ENCODE peak calls at places on chromosomes 13 and 19, in ten cellular contexts. One of them, this sample, is unnamed.

GRCh38 chr13:59447031-59447430 is 716.7 kb downstream of the DIAPH3 start:
- DNase-seq in HCT116: no peak
- DNase-seq in astrocyte of the cerebellum: no peak
- DNase-seq in neural progenitor cell: no peak
- DNase-seq in esophagus muscularis mucosa: no peak
- DNase-seq in esophagus squamous epithelium: no peak
- DNase-seq in right lobe of liver: no peak
- DNase-seq in left lung: no peak
- DNase-seq in AG04450: no peak
- DNase-seq in heart right ventricle: no peak
- DNase-seq in this sample: no peak

GRCh38 chr13:112079696-112080095 is 12.7 kb downstream of the SOX1 start:
- DNase-seq in left lung: no peak
- DNase-seq in esophagus muscularis mucosa: no peak
- DNase-seq in HCT116: no peak
- DNase-seq in AG04450: no peak
- DNase-seq in right lobe of liver: no peak
- DNase-seq in neural progenitor cell: no peak
- DNase-seq in esophagus squamous epithelium: no peak
- DNase-seq in astrocyte of the cerebellum: no peak
- DNase-seq in heart right ventricle: no peak
- DNase-seq in this sample: no peak

GRCh38 chr19:17052439-17052838 is 22.8 kb downstream of the HAUS8 start:
- DNase-seq in right lobe of liver: no peak
- DNase-seq in HCT116: peak; percentile 22
- DNase-seq in left lung: peak; percentile 11
- DNase-seq in astrocyte of the cerebellum: no peak
- DNase-seq in AG04450: no peak
- DNase-seq in esophagus squamous epithelium: no peak
- DNase-seq in heart right ventricle: no peak
- DNase-seq in neural progenitor cell: peak; percentile 76
- DNase-seq in esophagus muscularis mucosa: no peak
- DNase-seq in this sample: peak; percentile 42

GRCh38 chr13:44238011-44238421 is 135.6 kb upstream of the SERP2 start:
- DNase-seq in astrocyte of the cerebellum: no peak
- DNase-seq in right lobe of liver: no peak
- DNase-seq in esophagus squamous epithelium: no peak
- DNase-seq in neural progenitor cell: no peak
- DNase-seq in left lung: no peak
- DNase-seq in AG04450: peak; percentile 52
- DNase-seq in esophagus muscularis mucosa: no peak
- DNase-seq in HCT116: no peak
- DNase-seq in heart right ventricle: no peak
- DNase-seq in this sample: peak; percentile 51

GRCh38 chr13:85419611-85420010 is 379.6 kb downstream of the SLITRK6 start:
- DNase-seq in esophagus squamous epithelium: no peak
- DNase-seq in heart right ventricle: no peak
- DNase-seq in right lobe of liver: no peak
- DNase-seq in esophagus muscularis mucosa: no peak
- DNase-seq in AG04450: no peak
- DNase-seq in neural progenitor cell: no peak
- DNase-seq in HCT116: no peak
- DNase-seq in astrocyte of the cerebellum: no peak
- DNase-seq in left lung: no peak
- DNase-seq in this sample: no peak

GRCh38 chr19:12838182-12838890 is at the start of gene MAST1:
- DNase-seq in neural progenitor cell: peak; percentile 91
- DNase-seq in left lung: peak; percentile 81
- DNase-seq in right lobe of liver: no peak
- DNase-seq in esophagus squamous epithelium: no peak
- DNase-seq in heart right ventricle: peak; percentile 25
- DNase-seq in esophagus muscularis mucosa: no peak
- DNase-seq in astrocyte of the cerebellum: no peak
- DNase-seq in AG04450: no peak
- DNase-seq in HCT116: no peak
- DNase-seq in this sample: no peak

GRCh38 chr13:111326981-111327642 is 6.7 kb downstream of the TEX29 start:
- DNase-seq in heart right ventricle: no peak
- DNase-seq in left lung: peak; percentile 71
- DNase-seq in HCT116: no peak
- DNase-seq in esophagus squamous epithelium: no peak
- DNase-seq in astrocyte of the cerebellum: no peak
- DNase-seq in neural progenitor cell: no peak
- DNase-seq in AG04450: no peak
- DNase-seq in esophagus muscularis mucosa: no peak
- DNase-seq in right lobe of liver: no peak
- DNase-seq in this sample: no peak

GRCh38 chr13:31846984-31847752 is 107.8 kb downstream of the RXFP2 start:
- DNase-seq in right lobe of liver: no peak
- DNase-seq in HCT116: no peak
- DNase-seq in AG04450: no peak
- DNase-seq in esophagus squamous epithelium: no peak
- DNase-seq in heart right ventricle: no peak
- DNase-seq in left lung: no peak
- DNase-seq in astrocyte of the cerebellum: no peak
- DNase-seq in esophagus muscularis mucosa: no peak
- DNase-seq in neural progenitor cell: peak; percentile 35
- DNase-seq in this sample: no peak

GRCh38 chr19:52670046-52670445 is 31.9 kb upstream of the ZNF83 start:
- DNase-seq in heart right ventricle: no peak
- DNase-seq in AG04450: no peak
- DNase-seq in neural progenitor cell: no peak
- DNase-seq in right lobe of liver: no peak
- DNase-seq in astrocyte of the cerebellum: no peak
- DNase-seq in HCT116: peak; percentile 75
- DNase-seq in left lung: no peak
- DNase-seq in esophagus squamous epithelium: no peak
- DNase-seq in esophagus muscularis mucosa: no peak
- DNase-seq in this sample: no peak

GRCh38 chr13:112879283-112879833 is 89.7 kb upstream of the MCF2L start:
- DNase-seq in astrocyte of the cerebellum: no peak
- DNase-seq in neural progenitor cell: no peak
- DNase-seq in heart right ventricle: peak; percentile 35
- DNase-seq in esophagus muscularis mucosa: no peak
- DNase-seq in esophagus squamous epithelium: no peak
- DNase-seq in HCT116: no peak
- DNase-seq in left lung: peak; percentile 64
- DNase-seq in AG04450: no peak
- DNase-seq in right lobe of liver: no peak
- DNase-seq in this sample: no peak

GRCh38 chr19:17909017-17909732 is 23.6 kb upstream of the CCDC124 start:
- DNase-seq in AG04450: no peak
- DNase-seq in esophagus muscularis mucosa: no peak
- DNase-seq in neural progenitor cell: peak; percentile 49
- DNase-seq in astrocyte of the cerebellum: no peak
- DNase-seq in left lung: no peak
- DNase-seq in HCT116: no peak
- DNase-seq in right lobe of liver: no peak
- DNase-seq in heart right ventricle: no peak
- DNase-seq in esophagus squamous epithelium: no peak
- DNase-seq in this sample: peak; percentile 2

GRCh38 chr13:71879129-71879535 is 12.1 kb upstream of the DACH1 start:
- DNase-seq in HCT116: peak; percentile 8
- DNase-seq in heart right ventricle: no peak
- DNase-seq in astrocyte of the cerebellum: no peak
- DNase-seq in AG04450: no peak
- DNase-seq in right lobe of liver: no peak
- DNase-seq in esophagus muscularis mucosa: no peak
- DNase-seq in neural progenitor cell: peak; percentile 71
- DNase-seq in left lung: no peak
- DNase-seq in esophagus squamous epithelium: no peak
- DNase-seq in this sample: peak; percentile 52

GRCh38 chr13:75554981-75555380 is 5.4 kb downstream of the UCHL3 start:
- DNase-seq in HCT116: no peak
- DNase-seq in heart right ventricle: no peak
- DNase-seq in left lung: no peak
- DNase-seq in neural progenitor cell: no peak
- DNase-seq in esophagus squamous epithelium: no peak
- DNase-seq in esophagus muscularis mucosa: no peak
- DNase-seq in AG04450: no peak
- DNase-seq in astrocyte of the cerebellum: no peak
- DNase-seq in right lobe of liver: no peak
- DNase-seq in this sample: no peak

GRCh38 chr13:73844986-73845385 is 289.2 kb downstream of the KLF12 start:
- DNase-seq in neural progenitor cell: no peak
- DNase-seq in AG04450: no peak
- DNase-seq in heart right ventricle: no peak
- DNase-seq in esophagus muscularis mucosa: no peak
- DNase-seq in esophagus squamous epithelium: no peak
- DNase-seq in HCT116: no peak
- DNase-seq in right lobe of liver: no peak
- DNase-seq in astrocyte of the cerebellum: no peak
- DNase-seq in left lung: no peak
- DNase-seq in this sample: peak; percentile 32

GRCh38 chr13:55347528-55347927 is 1793.2 kb upstream of the PRR20A start:
- DNase-seq in heart right ventricle: no peak
- DNase-seq in right lobe of liver: no peak
- DNase-seq in left lung: no peak
- DNase-seq in neural progenitor cell: no peak
- DNase-seq in esophagus muscularis mucosa: no peak
- DNase-seq in HCT116: no peak
- DNase-seq in astrocyte of the cerebellum: no peak
- DNase-seq in esophagus squamous epithelium: no peak
- DNase-seq in AG04450: no peak
- DNase-seq in this sample: no peak
- H3K4me3 ChIP-seq in heart right ventricle: no peak overlapping the region
- H3K4me3 ChIP-seq in right lobe of liver: no peak overlapping the region
- H3K4me3 ChIP-seq in left lung: no peak overlapping the region
- H3K4me3 ChIP-seq in neural progenitor cell: no peak overlapping the region
- H3K4me3 ChIP-seq in esophagus muscularis mucosa: no peak overlapping the region
- H3K4me3 ChIP-seq in HCT116: no peak overlapping the region
- H3K4me3 ChIP-seq in astrocyte of the cerebellum: no peak overlapping the region
- H3K4me3 ChIP-seq in esophagus squamous epithelium: no peak overlapping the region
- H3K4me3 ChIP-seq in AG04450: no peak overlapping the region
- H3K4me3 ChIP-seq in this sample: no peak overlapping the region

GRCh38 chr19:40465781-40466218 is 255 bp upstream of the BLVRB start:
- DNase-seq in esophagus squamous epithelium: peak; percentile 90
- DNase-seq in HCT116: peak; percentile 98
- DNase-seq in right lobe of liver: peak; percentile 100
- DNase-seq in AG04450: peak; percentile 99
- DNase-seq in astrocyte of the cerebellum: peak; percentile 98
- DNase-seq in esophagus muscularis mucosa: peak; percentile 100
- DNase-seq in neural progenitor cell: peak; percentile 99
- DNase-seq in heart right ventricle: peak; percentile 100
- DNase-seq in left lung: peak; percentile 100
- DNase-seq in this sample: peak; percentile 99

GRCh38 chr19:40465025-40465780 is at the start of gene BLVRB:
- DNase-seq in astrocyte of the cerebellum: peak; percentile 56
- DNase-seq in AG04450: no peak
- DNase-seq in left lung: no peak
- DNase-seq in heart right ventricle: no peak
- DNase-seq in esophagus squamous epithelium: no peak
- DNase-seq in HCT116: no peak
- DNase-seq in esophagus muscularis mucosa: no peak
- DNase-seq in neural progenitor cell: no peak
- DNase-seq in right lobe of liver: no peak
- DNase-seq in this sample: peak; percentile 63

GRCh38 chr19:40467007-40467565 is 285 bp downstream of the SPTBN4 start:
- DNase-seq in right lobe of liver: peak; percentile 56
- DNase-seq in esophagus muscularis mucosa: no peak
- DNase-seq in HCT116: no peak
- DNase-seq in AG04450: no peak
- DNase-seq in esophagus squamous epithelium: no peak
- DNase-seq in heart right ventricle: peak; percentile 33
- DNase-seq in left lung: peak; percentile 81
- DNase-seq in neural progenitor cell: peak; percentile 53
- DNase-seq in astrocyte of the cerebellum: no peak
- DNase-seq in this sample: no peak

GRCh38 chr19:40464059-40465024 is 1.2 kb downstream of the BLVRB start:
- DNase-seq in right lobe of liver: peak; percentile 84
- DNase-seq in HCT116: peak; percentile 85
- DNase-seq in esophagus muscularis mucosa: peak; percentile 98
- DNase-seq in heart right ventricle: peak; percentile 80
- DNase-seq in AG04450: peak; percentile 77
- DNase-seq in left lung: peak; percentile 84
- DNase-seq in esophagus squamous epithelium: no peak
- DNase-seq in astrocyte of the cerebellum: peak; percentile 80
- DNase-seq in neural progenitor cell: peak; percentile 81
- DNase-seq in this sample: peak; percentile 85

DNA sequence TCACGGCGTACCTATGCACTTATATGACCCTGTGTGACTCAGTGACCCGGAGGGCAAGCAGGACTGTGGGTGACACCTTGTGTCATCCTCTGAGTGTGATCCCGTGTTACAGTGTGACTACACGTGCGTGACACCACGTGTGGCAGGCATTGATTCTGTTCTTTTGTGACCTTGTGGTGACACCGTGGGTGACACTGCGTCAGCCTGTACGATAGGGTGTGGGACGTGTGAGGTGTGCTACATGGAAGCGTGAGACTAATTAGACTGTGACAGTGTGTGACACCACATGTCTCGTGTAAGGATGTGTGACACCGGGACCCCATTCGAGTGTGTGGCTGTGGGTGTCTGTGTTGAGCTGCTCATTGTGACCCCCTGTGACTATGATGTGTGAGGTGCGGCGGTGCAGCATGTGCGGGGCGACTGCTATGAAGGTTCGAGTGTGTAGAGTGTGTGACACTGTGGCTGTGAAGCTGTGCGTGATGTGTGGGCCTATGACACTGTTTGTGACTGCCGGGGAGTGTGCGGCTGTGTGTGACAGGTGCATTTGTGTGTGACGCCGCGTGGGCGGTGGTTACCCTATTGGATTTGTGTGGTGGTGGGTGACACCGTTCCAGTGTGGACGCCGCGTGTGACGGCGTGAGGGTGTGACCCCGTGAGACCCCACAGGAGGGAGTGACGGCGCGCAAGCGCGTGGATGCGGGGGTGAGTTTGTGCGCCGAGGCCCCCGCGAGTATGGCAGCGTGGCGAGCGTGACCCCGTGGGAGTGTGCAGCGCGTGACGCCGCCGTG is at the start of gene SPTBN4:
- DNase-seq in neural progenitor cell: peak; percentile 10
- DNase-seq in left lung: peak; percentile 83
- DNase-seq in right lobe of liver: no peak
- DNase-seq in HCT116: no peak
- DNase-seq in astrocyte of the cerebellum: no peak
- DNase-seq in esophagus muscularis mucosa: no peak
- DNase-seq in heart right ventricle: peak; percentile 41
- DNase-seq in esophagus squamous epithelium: no peak
- DNase-seq in AG04450: no peak
- DNase-seq in this sample: no peak
- TF ChIP-seq CTCF in neural progenitor cell: no peak
- TF ChIP-seq CTCF in left lung: no peak
- TF ChIP-seq CTCF in right lobe of liver: no peak
- TF ChIP-seq CTCF in HCT116: no peak
- TF ChIP-seq CTCF in astrocyte of the cerebellum: no peak
- TF ChIP-seq CTCF in esophagus muscularis mucosa: no peak
- TF ChIP-seq CTCF in heart right ventricle: no peak
- TF ChIP-seq CTCF in esophagus squamous epithelium: no peak
- TF ChIP-seq CTCF in AG04450: no peak
- TF ChIP-seq CTCF in this sample: no peak

GRCh38 chr19:46727757-46728156 is 10.8 kb upstream of the PRKD2 start:
- DNase-seq in right lobe of liver: no peak
- DNase-seq in left lung: peak; percentile 53
- DNase-seq in neural progenitor cell: no peak
- DNase-seq in esophagus muscularis mucosa: no peak
- DNase-seq in AG04450: no peak
- DNase-seq in heart right ventricle: no peak
- DNase-seq in esophagus squamous epithelium: no peak
- DNase-seq in HCT116: no peak
- DNase-seq in astrocyte of the cerebellum: no peak
- DNase-seq in this sample: no peak
- H3K4me3 ChIP-seq in right lobe of liver: no peak overlapping the region
- H3K4me3 ChIP-seq in left lung: no peak overlapping the region
- H3K4me3 ChIP-seq in neural progenitor cell: no peak overlapping the region
- H3K4me3 ChIP-seq in esophagus muscularis mucosa: no peak overlapping the region
- H3K4me3 ChIP-seq in AG04450: no peak overlapping the region
- H3K4me3 ChIP-seq in heart right ventricle: no peak overlapping the region
- H3K4me3 ChIP-seq in esophagus squamous epithelium: no peak overlapping the region
- H3K4me3 ChIP-seq in HCT116: no peak overlapping the region
- H3K4me3 ChIP-seq in astrocyte of the cerebellum: no peak overlapping the region
- H3K4me3 ChIP-seq in this sample: no peak overlapping the region

GRCh38 chr19:4547303-4548237 is 7.7 kb upstream of the LRG1 start:
- DNase-seq in heart right ventricle: no peak
- DNase-seq in HCT116: no peak
- DNase-seq in astrocyte of the cerebellum: no peak
- DNase-seq in esophagus squamous epithelium: no peak
- DNase-seq in right lobe of liver: peak; percentile 92
- DNase-seq in esophagus muscularis mucosa: no peak
- DNase-seq in AG04450: no peak
- DNase-seq in left lung: no peak
- DNase-seq in neural progenitor cell: no peak
- DNase-seq in this sample: no peak
- TF ChIP-seq CTCF in heart right ventricle: no peak
- TF ChIP-seq CTCF in HCT116: no peak
- TF ChIP-seq CTCF in astrocyte of the cerebellum: peak; percentile 37
- TF ChIP-seq CTCF in esophagus squamous epithelium: no peak
- TF ChIP-seq CTCF in right lobe of liver: peak; percentile 56
- TF ChIP-seq CTCF in esophagus muscularis mucosa: no peak
- TF ChIP-seq CTCF in AG04450: peak; percentile 33
- TF ChIP-seq CTCF in left lung: no peak
- TF ChIP-seq CTCF in neural progenitor cell: peak; percentile 28
- TF ChIP-seq CTCF in this sample: peak; percentile 48